ENCODE peak calls at places on chromosomes 6 and 20, in seven cellular contexts. C is HCT116, W is HepG2, P is stomach, B is Panc1, M is sigmoid colon, Q is GM23338. A is an unnamed sample.

GRCh38 chr6:9540126-9540525 is 874.7 kb downstream of the TFAP2A start:
- DNase-seq in C (no peak), W (no peak), P (no peak), B (no peak), M (no peak), Q (no peak), A (no peak)

GRCh38 chr6:137728386-137729349 is 138.4 kb upstream of the TNFAIP3 start:
- DNase-seq in C (no peak), W (peak), P (no peak), B (no peak), M (no peak), Q (no peak), A (peak)

GRCh38 chr6:139600919-139601470 is 226.5 kb upstream of the CITED2 start:
- DNase-seq in C (no peak), W (no peak), P (no peak), B (no peak), M (no peak), Q (no peak), A (no peak)

GRCh38 chr20:20014659-20015058 is 2.5 kb upstream of the NAA20 start:
- DNase-seq in C (no peak), W (no peak), P (no peak), B (no peak), M (no peak), Q (peak), A (no peak)

GRCh38 chr6:163850874-163851273 is 436.4 kb downstream of the QKI start:
- DNase-seq in C (no peak), W (no peak), P (no peak), B (no peak), M (no peak), Q (no peak), A (no peak)

GRCh38 chr6:30544666-30545272 is 11.5 kb downstream of the GNL1 start:
- DNase-seq in C (peak), W (peak), P (no peak), B (peak), M (no peak), Q (peak), A (no peak)

GRCh38 chr6:24253360-24253759 is 104.5 kb downstream of the DCDC2 start:
- DNase-seq in C (no peak), W (no peak), P (no peak), B (no peak), M (no peak), Q (no peak), A (no peak)

GRCh38 chr20:48065833-48066232 is 280.6 kb upstream of the SULF2 start:
- DNase-seq in C (no peak), W (no peak), P (no peak), B (no peak), M (no peak), Q (no peak), A (no peak)

GRCh38 chr20:46022411-46023147 is 6.4 kb upstream of the SLC12A5 start:
- DNase-seq in C (no peak), W (peak), P (peak), B (no peak), M (no peak), Q (peak), A (no peak)

GRCh38 chr20:17797163-17797562 is 97.4 kb downstream of the BANF2 start:
- DNase-seq in C (no peak), W (peak), P (no peak), B (no peak), M (no peak), Q (peak), A (no peak)

GRCh38 chr20:31698803-31699718 is 23.6 kb downstream of the BCL2L1 start:
- DNase-seq in C (peak), W (peak), P (peak), B (peak), M (peak), Q (no peak), A (peak)

GRCh38 chr20:47360207-47360488 is 3.6 kb upstream of the ZMYND8 start:
- DNase-seq in C (no peak), W (peak), P (peak), B (no peak), M (peak), Q (no peak), A (peak)

GRCh38 chr20:1524004-1524403 is 32.8 kb upstream of the SIRPB2 start:
- DNase-seq in C (no peak), W (no peak), P (no peak), B (no peak), M (no peak), Q (no peak), A (no peak)

GRCh38 chr6:36755435-36756348 is 58.1 kb downstream of the RAB44 start:
- DNase-seq in C (no peak), W (peak), P (peak), B (no peak), M (no peak), Q (no peak), A (no peak)

GRCh38 chr6:137271245-137272183 is 52.3 kb upstream of the IFNGR1 start:
- DNase-seq in C (peak), W (peak), P (no peak), B (peak), M (no peak), Q (peak), A (no peak)

GRCh38 chr20:44644384-44645131 is 6.9 kb downstream of the ADA start:
- DNase-seq in C (no peak), W (no peak), P (no peak), B (no peak), M (no peak), Q (no peak), A (no peak)

GRCh38 chr6:111107589-111107988 is 20.3 kb downstream of the SLC16A10 start:
- DNase-seq in C (no peak), W (peak), P (no peak), B (no peak), M (no peak), Q (no peak), A (no peak)

GRCh38 chr6:52389626-52390360 is 27.8 kb downstream of the PAQR8 start:
- DNase-seq in C (peak), W (peak), P (peak), B (no peak), M (no peak), Q (no peak), A (no peak)

GRCh38 chr20:55253765-55254164 is 751.6 kb downstream of the CBLN4 start:
- DNase-seq in C (no peak), W (no peak), P (no peak), B (no peak), M (no peak), Q (no peak), A (no peak)

GRCh38 chr6:31462964-31463940 is 34.7 kb upstream of the MICB start:
- DNase-seq in C (peak), W (peak), P (peak), B (no peak), M (peak), Q (peak), A (peak)

GRCh38 chr6:18579869-18580268 is 192.7 kb downstream of the RNF144B start:
- DNase-seq in C (no peak), W (no peak), P (no peak), B (no peak), M (no peak), Q (no peak), A (no peak)

GRCh38 chr20:46458891-46459750 is 52.7 kb upstream of the ELMO2 start:
- DNase-seq in C (no peak), W (no peak), P (peak), B (no peak), M (no peak), Q (peak), A (no peak)

GRCh38 chr6:152188011-152188410 is 380.5 kb downstream of the ESR1 start:
- DNase-seq in C (no peak), W (no peak), P (no peak), B (no peak), M (no peak), Q (no peak), A (no peak)

GRCh38 chr20:8161262-8162071 is 29.4 kb downstream of the PLCB1 start:
- DNase-seq in C (no peak), W (no peak), P (no peak), B (no peak), M (no peak), Q (no peak), A (no peak)

GRCh38 chr6:36938536-36938935 is 16.0 kb upstream of the PI16 start:
- DNase-seq in C (no peak), W (no peak), P (no peak), B (no peak), M (no peak), Q (no peak), A (no peak)

GRCh38 chr20:33139467-33139866 is 28.5 kb upstream of the BPIFA2 start:
- DNase-seq in C (no peak), W (no peak), P (peak), B (no peak), M (no peak), Q (no peak), A (no peak)

GRCh38 chr6:1524040-1524480 is 85.7 kb upstream of the FOXC1 start:
- DNase-seq in C (peak), W (no peak), P (peak), B (no peak), M (no peak), Q (peak), A (peak)

GRCh38 chr6:44253307-44254101 is 3.8 kb downstream of the SLC35B2 start:
- DNase-seq in C (no peak), W (peak), P (peak), B (no peak), M (no peak), Q (peak), A (no peak)

GRCh38 chr20:57482796-57483195 is 42.1 kb downstream of the CTCFL start:
- DNase-seq in C (no peak), W (no peak), P (no peak), B (no peak), M (no peak), Q (no peak), A (peak)

GRCh38 chr6:56640374-56640773 is 2.3 kb downstream of the DST start:
- DNase-seq in C (no peak), W (no peak), P (no peak), B (no peak), M (no peak), Q (no peak), A (no peak)

GRCh38 chr20:44979090-44979621 is 12.8 kb downstream of the STK4 start:
- DNase-seq in C (no peak), W (no peak), P (no peak), B (no peak), M (no peak), Q (no peak), A (no peak)

GRCh38 chr6:131067521-131067920 is 4.5 kb upstream of the EPB41L2 start:
- DNase-seq in C (no peak), W (no peak), P (no peak), B (no peak), M (no peak), Q (no peak), A (no peak)

GRCh38 chr20:32443386-32443974 is 85.3 kb downstream of the ASXL1 start:
- DNase-seq in C (no peak), W (no peak), P (no peak), B (no peak), M (peak), Q (no peak), A (no peak)

GRCh38 chr6:149940673-149940984 is 1.2 kb upstream of the ULBP2 start:
- DNase-seq in C (no peak), W (no peak), P (no peak), B (no peak), M (no peak), Q (no peak), A (no peak)

GRCh38 chr6:148441454-148441911 is 98.8 kb downstream of the SASH1 start:
- DNase-seq in C (peak), W (peak), P (no peak), B (peak), M (no peak), Q (no peak), A (no peak)

GRCh38 chr20:47454298-47455132 is 47.2 kb upstream of the NCOA3 start:
- DNase-seq in C (no peak), W (peak), P (no peak), B (no peak), M (no peak), Q (no peak), A (no peak)

GRCh38 chr6:13535306-13535705 is 39.1 kb upstream of the SIRT5 start:
- DNase-seq in C (no peak), W (no peak), P (no peak), B (no peak), M (no peak), Q (peak), A (no peak)

GRCh38 chr6:72890671-72891070 is 268.8 kb downstream of the KCNQ5 start:
- DNase-seq in C (no peak), W (no peak), P (no peak), B (no peak), M (no peak), Q (no peak), A (no peak)

GRCh38 chr6:92538296-92538695 is 881.1 kb downstream of the EPHA7 start:
- DNase-seq in C (no peak), W (no peak), P (no peak), B (no peak), M (no peak), Q (no peak), A (no peak)

DNA sequence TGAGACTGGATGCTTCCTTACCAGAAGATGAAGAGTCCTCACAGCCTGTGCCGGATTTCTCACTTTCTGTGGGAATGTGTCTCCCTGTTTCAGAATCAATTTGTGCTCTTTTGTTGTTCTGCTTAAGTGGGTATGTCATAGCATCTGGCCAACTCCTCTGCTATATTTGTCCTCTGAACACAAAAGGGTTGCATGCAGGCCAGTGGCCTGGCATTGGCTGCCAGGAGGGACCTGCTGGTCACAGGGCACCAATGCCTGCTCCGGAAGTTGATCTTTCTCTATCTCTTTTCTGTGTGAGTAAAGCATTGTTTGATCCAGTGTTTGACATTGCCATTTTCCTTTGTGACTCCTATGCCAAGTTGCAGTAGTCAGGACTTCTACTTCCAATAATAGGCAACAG is 47.8 kb downstream of the JARID2 start:
- DNase-seq in C (no peak), W (no peak), P (no peak), B (no peak), M (no peak), Q (no peak), A (no peak)
- H3K27ac ChIP-seq in C (no peak), W (no peak), P (no peak), B (no peak), M (no peak), Q (no peak), A (no peak)

GRCh38 chr6:123380257-123380656 is 256.5 kb downstream of the TRDN start:
- DNase-seq in C (no peak), W (peak), P (no peak), B (peak), M (no peak), Q (peak), A (no peak)
- TF ChIP-seq CTCF in C (peak), W (peak), P (no peak), B (peak), M (no peak), Q (peak), A (no peak)

DNA sequence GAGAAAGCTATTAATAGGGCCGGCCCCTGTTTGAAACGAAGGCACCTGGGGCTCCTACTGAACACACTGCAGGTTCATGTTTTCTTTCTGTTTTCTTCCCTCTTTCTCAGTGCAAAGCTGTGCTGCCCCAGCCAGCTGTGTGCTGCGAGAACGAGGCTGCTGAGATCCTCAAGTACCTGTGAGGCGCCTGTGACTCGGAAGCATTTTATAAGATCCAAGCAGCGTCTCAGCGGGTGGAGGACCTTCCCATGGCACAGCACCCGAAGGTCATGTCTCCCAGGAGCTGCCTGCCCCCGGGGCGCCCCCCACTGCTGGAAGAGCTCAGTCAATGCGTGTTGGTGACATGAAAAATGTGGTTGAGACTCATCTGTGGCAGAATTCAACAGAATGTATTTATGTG is 66.3 kb downstream of the SMOC2 start:
- DNase-seq in C (no peak), W (no peak), P (no peak), B (no peak), M (no peak), Q (no peak), A (no peak)
- TF ChIP-seq POLR2AphosphoS5 in C (no peak), W (no peak), P (no peak), B (no peak), M (no peak), Q (no peak), A (no peak)

GRCh38 chr20:62804632-62805364 is at the start of gene OGFR:
- DNase-seq in C (no peak), W (no peak), P (peak), B (no peak), M (peak), Q (peak), A (no peak)

GRCh38 chr20:62805365-62805710 is 703 bp downstream of the OGFR start:
- DNase-seq in C (no peak), W (no peak), P (no peak), B (no peak), M (no peak), Q (peak), A (no peak)

GRCh38 chr20:62806383-62807050 is 1.9 kb downstream of the OGFR start:
- DNase-seq in C (no peak), W (no peak), P (no peak), B (no peak), M (no peak), Q (no peak), A (no peak)

GRCh38 chr20:62804021-62804631 is 509 bp upstream of the OGFR start:
- DNase-seq in C (no peak), W (peak), P (no peak), B (no peak), M (no peak), Q (no peak), A (no peak)

DNA sequence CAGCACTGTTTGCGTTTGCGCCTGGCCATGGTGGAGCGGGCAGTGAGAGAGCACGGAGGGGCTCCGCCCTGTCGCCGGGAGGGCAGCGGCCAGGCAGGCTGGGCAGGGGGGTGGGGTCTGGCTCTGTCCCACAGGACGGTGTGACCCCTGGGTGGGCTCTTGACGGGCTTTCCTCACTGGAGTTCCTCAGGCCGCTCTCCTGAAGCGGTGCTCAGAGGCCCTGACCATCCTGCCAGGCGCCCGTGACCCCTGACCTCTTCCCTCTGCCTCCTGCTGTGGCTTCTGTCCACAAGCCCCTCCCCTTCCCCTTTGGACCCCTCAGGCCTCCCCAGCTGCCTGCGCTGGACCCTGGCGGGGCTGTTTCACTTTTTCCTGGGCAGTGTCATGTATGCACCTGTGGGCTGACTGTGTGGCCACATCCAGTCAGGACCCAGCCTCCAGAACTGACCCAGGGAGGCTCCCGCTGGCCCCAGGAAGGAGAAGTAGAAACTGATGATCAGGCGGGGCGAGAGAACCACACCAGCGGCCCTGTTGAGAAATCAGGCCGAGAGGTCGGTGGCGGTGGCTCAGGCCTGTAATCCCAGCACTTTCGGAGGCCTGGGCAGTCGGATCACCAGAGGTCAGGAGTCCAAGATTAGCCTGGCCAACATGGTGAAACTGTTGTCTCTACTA is 1.2 kb downstream of the OGFR start:
- DNase-seq in C (no peak), W (peak), P (no peak), B (no peak), M (no peak), Q (no peak), A (no peak)
- H3K27ac ChIP-seq in C (peak), W (peak), P (peak), B (peak), M (peak), Q (no peak), A (peak)

A was measured in breast epithelium.